ENCODE peak calls at places on chromosomes 4 and X, in five cellular contexts. K, V, D, J and Z are unnamed samples.

GRCh38 chrX:41382699-41383645 is 49.0 kb downstream of the DDX3X start:
- DNase-seq in K (peak), V (peak), D (peak), J (no peak), Z (peak)

GRCh38 chr4:130600706-130601105 is 1504.8 kb downstream of the C4orf33 start:
- DNase-seq in K (no peak), V (no peak), D (no peak), J (no peak), Z (no peak)

GRCh38 chr4:145920205-145920604 is 18.4 kb downstream of the ZNF827 start:
- DNase-seq in K (peak), V (peak), D (peak), J (no peak), Z (peak)

GRCh38 chrX:54320067-54320466 is 37.8 kb downstream of the WNK3 start:
- DNase-seq in K (no peak), V (no peak), D (no peak), J (no peak), Z (no peak)

GRCh38 chrX:104510801-104511200 is 55.2 kb upstream of the IL1RAPL2 start:
- DNase-seq in K (no peak), V (no peak), D (no peak), J (no peak), Z (no peak)

GRCh38 chr4:174318829-174319764 is 35.4 kb downstream of the CEP44 start:
- DNase-seq in K (peak), V (peak), D (peak), J (no peak), Z (peak)

GRCh38 chr4:113952452-113953029 is 26.9 kb downstream of the ARSJ start:
- DNase-seq in K (peak), V (peak), D (peak), J (no peak), Z (peak)

GRCh38 chr4:8704632-8705031 is 112.1 kb downstream of the CPZ start:
- DNase-seq in K (no peak), V (no peak), D (no peak), J (peak), Z (no peak)

GRCh38 chrX:97743014-97743413 is 859.3 kb downstream of the RPA4 start:
- DNase-seq in K (peak), V (no peak), D (peak), J (no peak), Z (no peak)

GRCh38 chrX:78104447-78105176 is 564 bp downstream of the PGK1 start:
- DNase-seq in K (peak), V (peak), D (peak), J (peak), Z (peak)

GRCh38 chr4:168408620-168409019 is 71.7 kb downstream of the DDX60L start:
- DNase-seq in K (peak), V (peak), D (peak), J (no peak), Z (peak)

GRCh38 chr4:39032218-39033085 is at the start of gene TMEM156:
- DNase-seq in K (peak), V (peak), D (peak), J (no peak), Z (no peak)

GRCh38 chrX:110082156-110082555 is 79.2 kb downstream of the TMEM164 start:
- DNase-seq in K (peak), V (peak), D (peak), J (no peak), Z (peak)

GRCh38 chr4:184282251-184282713 is 64.6 kb upstream of the ENPP6 start:
- DNase-seq in K (no peak), V (no peak), D (no peak), J (no peak), Z (no peak)

GRCh38 chrX:71181558-71181909 is 36.9 kb downstream of the NLGN3 start:
- DNase-seq in K (no peak), V (no peak), D (no peak), J (no peak), Z (no peak)

GRCh38 chrX:68978211-68978780 is 149.5 kb downstream of the EFNB1 start:
- DNase-seq in K (peak), V (peak), D (peak), J (no peak), Z (peak)

GRCh38 chr4:111631157-111631999 is 513.9 kb upstream of the FAM241A start:
- DNase-seq in K (peak), V (peak), D (peak), J (no peak), Z (peak)

GRCh38 chr4:182604161-182604591 is 313.0 kb downstream of the DCTD start:
- DNase-seq in K (peak), V (peak), D (peak), J (no peak), Z (peak)

GRCh38 chr4:81988178-81988577 is 385.6 kb downstream of the HNRNPD start:
- DNase-seq in K (no peak), V (no peak), D (no peak), J (no peak), Z (no peak)

GRCh38 chrX:132750312-132751042 is 208.0 kb downstream of the HS6ST2 start:
- DNase-seq in K (peak), V (no peak), D (no peak), J (no peak), Z (peak)

GRCh38 chr4:113462286-113462685 is 299.3 kb downstream of the CAMK2D start:
- DNase-seq in K (no peak), V (no peak), D (no peak), J (no peak), Z (no peak)

GRCh38 chr4:165415910-165416309 is 37.1 kb downstream of the CPE start:
- DNase-seq in K (no peak), V (no peak), D (no peak), J (no peak), Z (no peak)

GRCh38 chr4:56465599-56466295 is 1.7 kb upstream of the SRP72 start:
- DNase-seq in K (peak), V (no peak), D (peak), J (no peak), Z (peak)

GRCh38 chr4:91319869-91320268 is 983.9 kb upstream of the GRID2 start:
- DNase-seq in K (no peak), V (no peak), D (no peak), J (no peak), Z (no peak)
- H3K4me3 ChIP-seq in K (no peak), V (no peak), D (no peak), J (no peak), Z (no peak)

GRCh38 chr4:121599049-121599448 is 97.7 kb downstream of the ANXA5 start:
- DNase-seq in K (peak), V (no peak), D (no peak), J (no peak), Z (no peak)
- TF ChIP-seq CTCF in K (no peak), V (no peak), D (no peak), J (no peak), Z (no peak)

GRCh38 chr4:6196871-6197270 is 3.5 kb downstream of the JAKMIP1 start:
- DNase-seq in K (no peak), V (no peak), D (no peak), J (no peak), Z (no peak)

GRCh38 chr4:6197433-6198174 is 2.7 kb downstream of the JAKMIP1 start:
- DNase-seq in K (no peak), V (no peak), D (no peak), J (peak), Z (no peak)

GRCh38 chr4:6194458-6195195 is 5.7 kb downstream of the JAKMIP1 start:
- DNase-seq in K (no peak), V (no peak), D (no peak), J (peak), Z (no peak)

GRCh38 chr4:6195602-6196319 is 4.6 kb downstream of the JAKMIP1 start:
- DNase-seq in K (no peak), V (no peak), D (no peak), J (peak), Z (no peak)

DNA sequence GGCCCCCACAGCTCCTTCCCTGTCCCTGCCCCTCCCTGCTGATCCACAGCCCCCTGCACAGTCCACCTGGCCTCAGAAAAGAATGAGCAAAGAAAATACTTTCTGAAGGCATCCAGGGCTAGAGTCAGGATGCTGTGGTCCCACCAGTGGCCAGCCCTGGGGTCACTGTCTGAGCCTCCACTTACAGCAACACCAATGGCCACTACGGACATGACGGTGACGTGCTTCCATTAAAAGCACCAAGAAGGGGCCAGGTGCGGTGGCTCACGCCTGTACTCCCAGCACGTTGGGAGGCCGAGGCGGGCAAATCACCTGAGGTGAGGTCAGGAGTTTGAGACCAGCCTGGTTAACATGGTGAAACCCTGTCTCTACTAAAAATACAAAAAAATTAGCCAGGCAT is 4.0 kb downstream of the JAKMIP1 start:
- DNase-seq in K (no peak), V (no peak), D (no peak), J (peak), Z (no peak)
- H3K4me3 ChIP-seq in K (no peak), V (no peak), D (no peak), J (no peak), Z (no peak)

DNA sequence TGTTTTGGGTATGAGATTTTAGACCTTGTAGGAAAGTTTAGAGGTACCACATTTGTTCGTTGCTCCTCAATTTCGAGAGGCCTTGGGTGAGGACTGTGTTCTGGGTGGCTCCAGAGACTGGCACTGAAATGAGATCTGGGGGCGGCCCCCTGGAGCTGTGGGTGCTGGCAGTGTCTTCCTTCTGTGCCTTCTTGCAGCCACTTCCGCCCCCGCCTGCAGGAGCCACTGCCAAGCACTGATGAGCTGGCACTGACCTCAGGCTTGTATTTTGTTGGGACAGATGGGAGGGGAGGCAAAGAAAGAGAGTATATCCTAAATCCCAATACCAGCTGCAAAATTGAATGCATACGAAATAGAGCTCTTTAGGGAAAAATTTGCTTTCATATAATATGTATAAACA is 64.5 kb upstream of the CLDN34 start:
- DNase-seq in K (no peak), V (peak), D (no peak), J (no peak), Z (no peak)
- TF ChIP-seq CTCF in K (no peak), V (no peak), D (no peak), J (no peak), Z (no peak)

DNA sequence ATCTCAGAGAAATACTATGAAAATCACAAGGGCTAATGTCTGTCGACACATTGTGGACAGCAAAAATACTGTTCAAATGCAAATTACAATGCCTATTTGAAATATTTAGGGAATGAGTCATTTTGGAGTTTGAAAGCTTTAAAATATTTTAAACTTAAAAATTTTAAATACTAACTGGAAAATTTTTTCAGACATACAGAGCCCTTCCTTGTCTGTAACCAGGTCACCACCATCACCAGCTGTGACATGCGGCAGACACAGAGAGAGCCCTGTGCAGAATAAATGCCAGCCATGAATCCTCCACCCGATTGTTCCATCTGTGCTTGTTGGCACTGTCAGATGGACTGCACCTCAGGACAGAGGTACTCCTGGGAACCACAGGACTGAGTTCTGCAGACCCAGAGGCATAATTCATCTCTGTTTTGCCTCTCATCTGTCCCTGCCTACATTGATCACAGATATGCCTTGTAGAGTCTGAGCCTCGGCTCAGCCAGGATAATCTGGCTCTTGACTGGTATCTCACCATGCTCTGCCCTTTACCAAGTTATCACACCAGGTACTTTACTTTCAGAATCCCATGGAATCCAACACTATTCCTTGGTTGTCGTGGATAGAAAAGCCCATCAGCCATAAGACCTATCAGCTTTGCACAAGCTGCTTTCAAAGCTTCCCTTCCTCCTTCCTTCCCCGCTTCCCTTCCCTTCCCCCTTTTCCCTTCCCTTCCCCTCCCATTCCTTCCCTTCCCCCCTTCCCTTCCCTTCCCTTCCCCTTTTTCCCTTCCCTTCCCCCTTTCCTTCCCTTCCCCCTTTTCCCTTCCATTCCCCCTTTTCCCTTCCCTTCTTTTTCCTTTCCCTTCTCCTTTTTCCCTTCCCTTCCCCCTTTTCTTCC is 67.2 kb downstream of the TBC1D9 start:
- DNase-seq in K (peak), V (peak), D (no peak), J (no peak), Z (peak)
- H3K4me3 ChIP-seq in K (no peak), V (no peak), D (no peak), J (no peak), Z (no peak)

GRCh38 chr4:57504139-57504538 is 394.0 kb upstream of the IGFBP7 start:
- DNase-seq in K (no peak), V (no peak), D (no peak), J (no peak), Z (no peak)
- TF ChIP-seq CTCF in K (no peak), V (no peak), D (no peak), J (no peak), Z (no peak)

DNA sequence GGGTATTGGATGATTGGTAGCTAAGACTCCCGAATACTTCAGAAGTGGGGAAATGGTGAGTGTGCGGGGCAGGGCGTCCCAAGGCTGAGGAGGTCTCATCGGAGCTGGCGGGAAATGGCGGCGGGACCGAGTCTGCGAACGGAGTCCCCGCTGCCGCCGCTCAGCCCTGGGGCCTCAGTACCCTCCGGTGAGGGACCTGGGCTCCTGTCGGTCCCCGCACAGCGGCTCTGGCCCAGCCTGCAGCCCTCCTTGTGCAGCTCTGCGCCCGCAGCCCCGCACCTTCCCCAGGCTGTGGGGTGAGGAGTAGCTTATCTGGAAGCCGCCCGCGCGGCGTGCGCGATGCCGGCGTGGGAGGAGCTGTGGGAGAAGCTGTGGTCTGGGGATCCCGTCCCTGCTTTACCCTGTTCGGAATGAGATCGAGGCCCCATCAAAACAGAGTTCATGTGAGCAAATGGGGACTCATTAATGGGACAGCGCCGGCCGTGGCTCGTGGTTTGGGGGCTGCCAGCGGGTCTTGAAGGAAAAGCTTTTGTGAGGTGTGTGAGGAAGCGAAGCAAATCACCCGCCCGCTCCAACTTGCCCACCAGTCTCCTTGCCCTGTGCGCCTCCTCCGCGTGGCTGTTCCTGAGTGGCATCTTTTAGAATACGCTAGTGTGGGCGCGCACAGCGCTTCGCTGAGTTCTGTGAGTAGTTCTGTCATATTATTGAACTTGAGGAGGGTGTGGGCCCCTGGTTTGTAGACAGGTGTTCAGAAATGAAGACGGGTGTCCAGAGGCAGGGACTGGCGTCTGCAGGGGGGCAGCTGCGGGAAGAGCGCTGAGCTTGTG is 531 bp downstream of the ZNF141 start:
- DNase-seq in K (peak), V (peak), D (peak), J (peak), Z (peak)
- H3K4me3 ChIP-seq in K (peak), V (peak), D (peak), J (peak), Z (peak)

GRCh38 chrX:7194606-7195005 is 46.7 kb upstream of the PUDP start:
- DNase-seq in K (no peak), V (no peak), D (no peak), J (no peak), Z (no peak)

GRCh38 chrX:7192871-7193270 is 44.9 kb upstream of the PUDP start:
- DNase-seq in K (no peak), V (no peak), D (no peak), J (no peak), Z (no peak)

GRCh38 chrX:7190157-7190556 is 42.2 kb upstream of the PUDP start:
- DNase-seq in K (no peak), V (no peak), D (no peak), J (no peak), Z (no peak)

DNA sequence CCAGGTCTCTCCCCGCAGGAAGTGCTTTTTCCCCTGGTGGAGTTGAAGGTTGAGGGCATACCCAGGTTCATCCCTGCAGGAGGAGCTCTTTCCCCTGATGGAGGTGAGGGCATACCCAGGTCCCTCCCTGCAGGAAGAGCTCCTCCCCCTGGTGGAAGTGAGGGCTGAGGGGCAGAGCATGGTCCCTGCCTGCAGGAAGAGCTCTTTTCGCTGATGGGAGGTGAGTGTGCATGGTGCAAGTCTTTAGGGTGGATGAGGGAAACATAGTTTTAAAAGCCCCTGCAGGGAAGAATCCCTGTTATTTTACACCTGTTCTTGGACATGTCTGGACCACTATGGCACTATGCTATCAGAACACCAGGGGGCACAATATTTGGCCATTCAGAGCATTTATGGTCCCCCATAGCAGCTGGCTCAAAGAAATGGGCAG is 43.7 kb upstream of the PUDP start:
- DNase-seq in K (no peak), V (no peak), D (peak), J (no peak), Z (no peak)
- TF ChIP-seq CTCF in K (no peak), V (peak), D (peak), J (no peak), Z (no peak)

GRCh38 chr4:61202638-61203495 is 2.7 kb downstream of the ADGRL3 start:
- DNase-seq in K (peak), V (peak), D (no peak), J (no peak), Z (no peak)
- H3K4me3 ChIP-seq in K (peak), V (peak), D (no peak), J (peak), Z (no peak)

GRCh38 chr4:78032446-78032845 is 24.7 kb upstream of the FRAS1 start:
- DNase-seq in K (no peak), V (no peak), D (no peak), J (no peak), Z (no peak)
- TF ChIP-seq CTCF in K (no peak), V (no peak), D (no peak), J (no peak), Z (no peak)